ENCODE peak calls at places on chromosomes 1 and 21, in six cellular contexts. G is esophagus squamous epithelium, N is right lobe of liver, R is uterus, P is adrenal gland, M is fibroblast of lung. A is an unnamed sample.

GRCh38 chr1:170290971-170291370 is 145.2 kb downstream of the NTMT2 start:
- DNase-seq in G (no peak), N (no peak), R (no peak), P (no peak), M (no peak), A (no peak)

GRCh38 chr1:93330196-93330595 is 15.5 kb upstream of the DR1 start:
- DNase-seq in G (no peak), N (no peak), R (no peak), P (no peak), M (no peak), A (no peak)

GRCh38 chr1:182725264-182725965 is 41.0 kb upstream of the RGS8 start:
- DNase-seq in G (no peak), N (no peak), R (no peak), P (no peak), M (peak; percentile 27), A (no peak)

GRCh38 chr1:12499574-12500245 is 118.3 kb downstream of the DHRS3 start:
- DNase-seq in G (no peak), N (no peak), R (no peak), P (no peak), M (no peak), A (no peak)

GRCh38 chr1:2556277-2557145 is at the start of gene TNFRSF14:
- DNase-seq in G (no peak), N (peak; percentile 72), R (peak; percentile 61), P (peak; percentile 55), M (peak; percentile 56), A (peak; percentile 50)

GRCh38 chr1:246219508-246220030 is 287.5 kb downstream of the SMYD3 start:
- DNase-seq in G (no peak), N (no peak), R (no peak), P (no peak), M (peak; percentile 17), A (no peak)

GRCh38 chr1:40076895-40077312 is 20.1 kb downstream of the PPT1 start:
- DNase-seq in G (no peak), N (no peak), R (no peak), P (no peak), M (peak; percentile 91), A (no peak)

GRCh38 chr1:41515131-41515678 is 30.7 kb upstream of the EDN2 start:
- DNase-seq in G (no peak), N (peak; percentile 52), R (no peak), P (no peak), M (no peak), A (no peak)

GRCh38 chr1:19643602-19644419 is at the start of gene NBL1:
- DNase-seq in G (no peak), N (no peak), R (peak; percentile 83), P (no peak), M (peak; percentile 70), A (peak; percentile 75)

GRCh38 chr21:44423312-44423821 is 31.9 kb upstream of the LRRC3 start:
- DNase-seq in G (no peak), N (peak; percentile 35), R (no peak), P (no peak), M (no peak), A (no peak)

GRCh38 chr1:182614796-182615451 is 10.7 kb upstream of the RGS16 start:
- DNase-seq in G (no peak), N (peak; percentile 81), R (peak; percentile 82), P (peak; percentile 78), M (peak; percentile 79), A (peak; percentile 83)

GRCh38 chr1:237562247-237562823 is 328.4 kb downstream of the ZP4 start:
- DNase-seq in G (no peak), N (no peak), R (no peak), P (no peak), M (peak; percentile 79), A (no peak)

GRCh38 chr1:19689856-19690255 is 25.2 kb downstream of the HTR6 start:
- DNase-seq in G (no peak), N (no peak), R (no peak), P (no peak), M (no peak), A (no peak)

GRCh38 chr1:63774617-63775417 is 1.0 kb downstream of the ROR1 start:
- DNase-seq in G (no peak), N (peak; percentile 45), R (peak; percentile 43), P (peak; percentile 31), M (peak; percentile 59), A (peak; percentile 59)

GRCh38 chr1:44405041-44405803 is at the start of gene RNF220:
- DNase-seq in G (no peak), N (peak; percentile 54), R (no peak), P (no peak), M (peak; percentile 57), A (peak; percentile 71)

GRCh38 chr1:167428418-167428817 is 89.9 kb downstream of the CD247 start:
- DNase-seq in G (no peak), N (no peak), R (no peak), P (no peak), M (peak; percentile 17), A (no peak)

GRCh38 chr1:228276901-228277490 is 69.2 kb downstream of the OBSCN start:
- DNase-seq in G (no peak), N (no peak), R (no peak), P (no peak), M (no peak), A (peak; percentile 13)

GRCh38 chr1:72283204-72284083 is 1.1 kb upstream of the NEGR1 start:
- DNase-seq in G (no peak), N (peak; percentile 62), R (peak; percentile 75), P (peak; percentile 65), M (peak; percentile 73), A (peak; percentile 89)

GRCh38 chr1:34149501-34149900 is 15.5 kb downstream of the CSMD2 start:
- DNase-seq in G (no peak), N (no peak), R (no peak), P (no peak), M (no peak), A (no peak)

GRCh38 chr1:30191154-30191702 is 532.2 kb downstream of the MATN1 start:
- DNase-seq in G (no peak), N (no peak), R (peak; percentile 38), P (no peak), M (peak; percentile 87), A (no peak)

GRCh38 chr1:55478742-55479141 is 263.6 kb upstream of the USP24 start:
- DNase-seq in G (no peak), N (no peak), R (no peak), P (no peak), M (peak; percentile 65), A (no peak)

DNA sequence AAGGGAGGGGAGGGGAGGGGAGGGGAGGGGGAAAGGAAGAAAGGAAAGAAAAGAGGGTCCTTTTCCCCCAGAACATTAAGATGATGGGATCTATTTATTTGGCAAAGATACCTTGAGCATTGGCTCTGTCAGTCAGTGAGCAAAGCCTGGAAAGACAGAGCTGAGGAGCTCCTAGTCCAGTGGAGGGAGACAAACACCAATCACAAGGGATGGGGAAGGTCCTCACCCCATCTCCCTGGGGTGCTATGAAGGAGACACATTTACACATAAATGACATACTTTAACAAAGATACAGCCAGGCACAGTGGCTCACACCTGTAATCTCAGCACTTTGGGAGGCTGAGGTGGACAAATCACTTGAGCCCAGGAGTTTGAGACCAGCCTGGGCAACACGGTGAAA is 154.9 kb upstream of the TIAM1 start:
- DNase-seq in G (no peak), N (no peak), R (no peak), P (no peak), M (no peak), A (no peak)
- H3K4me1 ChIP-seq in G (peaks cover 12% of the 10 kb centered on the region), N (no peaks in the 10 kb centered on the region), R (no peaks in the 10 kb centered on the region), P (no peaks in the 10 kb centered on the region), M (no peaks in the 10 kb centered on the region), A (peaks cover 4% of the 10 kb centered on the region)

GRCh38 chr1:10640079-10640578 is 156.3 kb downstream of the CASZ1 start:
- DNase-seq in G (no peak), N (no peak), R (no peak), P (no peak), M (no peak), A (no peak)

GRCh38 chr1:10643607-10644306 is 152.7 kb downstream of the CASZ1 start:
- DNase-seq in G (no peak), N (no peak), R (no peak), P (no peak), M (no peak), A (no peak)

GRCh38 chr1:10642403-10643080 is 153.9 kb downstream of the CASZ1 start:
- DNase-seq in G (no peak), N (no peak), R (no peak), P (no peak), M (no peak), A (no peak)

GRCh38 chr1:10640843-10641553 is 155.4 kb downstream of the CASZ1 start:
- DNase-seq in G (no peak), N (no peak), R (no peak), P (no peak), M (no peak), A (no peak)

DNA sequence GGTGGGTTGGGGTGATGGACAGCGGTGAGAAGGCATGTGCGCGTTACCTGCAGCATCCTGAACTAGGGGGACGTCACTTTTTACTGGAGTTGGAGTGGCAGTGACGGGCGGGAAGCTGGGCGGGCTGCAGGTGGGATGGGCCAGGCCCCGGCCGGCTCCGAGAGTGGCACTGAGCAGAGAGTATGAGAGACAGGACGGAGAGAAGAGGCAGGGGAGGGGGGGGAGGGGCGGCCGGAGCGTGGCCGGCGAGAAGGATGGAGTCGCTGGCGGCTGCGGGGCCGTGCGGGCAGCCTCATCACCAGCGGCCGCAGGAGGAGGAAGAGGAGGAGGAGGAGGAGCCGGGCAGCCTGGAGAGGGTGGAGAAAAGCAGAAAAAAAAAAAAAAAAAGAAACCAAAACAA is 154.5 kb downstream of the CASZ1 start:
- DNase-seq in G (no peak), N (no peak), R (no peak), P (no peak), M (no peak), A (no peak)
- H3K4me3 ChIP-seq in G (no peak overlapping the region), N (no peak overlapping the region), R (no peak overlapping the region), P (no peak overlapping the region), M (no peak overlapping the region), A (no peak overlapping the region)

GRCh38 chr1:231770776-231771175 is 144.2 kb downstream of the DISC1 start:
- DNase-seq in G (no peak), N (no peak), R (no peak), P (no peak), M (no peak), A (no peak)

GRCh38 chr1:231774719-231775322 is 148.2 kb downstream of the DISC1 start:
- DNase-seq in G (no peak), N (no peak), R (no peak), P (no peak), M (no peak), A (no peak)

GRCh38 chr1:231778009-231778719 is 151.6 kb downstream of the DISC1 start:
- DNase-seq in G (no peak), N (no peak), R (no peak), P (peak; percentile 26), M (peak; percentile 37), A (no peak)

GRCh38 chr1:231779081-231779480 is 152.5 kb downstream of the DISC1 start:
- DNase-seq in G (no peak), N (no peak), R (no peak), P (no peak), M (no peak), A (no peak)

GRCh38 chr1:231776006-231776707 is 149.6 kb downstream of the DISC1 start:
- DNase-seq in G (no peak), N (no peak), R (no peak), P (no peak), M (peak; percentile 29), A (no peak)
- TF ChIP-seq CTCF in G (no peak), N (no peak), R (no peak), P (no peak), M (no peak), A (no peak)

GRCh38 chr1:84347547-84348239 is 46.2 kb downstream of the SAMD13 start:
- DNase-seq in G (no peak), N (no peak), R (no peak), P (no peak), M (peak; percentile 15), A (no peak)
- H3K4me1 ChIP-seq in G (no peaks in the 10 kb centered on the region), N (no peaks in the 10 kb centered on the region), R (no peaks in the 10 kb centered on the region), P (no peaks in the 10 kb centered on the region), M (no peaks in the 10 kb centered on the region), A (no peaks in the 10 kb centered on the region)